ENCODE peak calls at places on chromosomes 3 and 15, in seven cellular contexts. One of them, this sample, is unnamed.

GRCh38 chr3:107927361-107928083 is 163.3 kb downstream of the CD47 start:
- DNase-seq in stomach: peak
- DNase-seq in heart left ventricle: peak
- DNase-seq in WTC11: peak
- DNase-seq in neural crest cell: peak
- DNase-seq in K562: peak
- DNase-seq in type B pancreatic cell: peak
- DNase-seq in this sample: peak

GRCh38 chr3:93855406-93855805 is 118.3 kb downstream of the PROS1 start:
- DNase-seq in stomach: no peak
- DNase-seq in heart left ventricle: no peak
- DNase-seq in WTC11: no peak
- DNase-seq in neural crest cell: no peak
- DNase-seq in K562: no peak
- DNase-seq in type B pancreatic cell: no peak
- DNase-seq in this sample: no peak

GRCh38 chr3:128107809-128108208 is 15.8 kb downstream of the RUVBL1 start:
- DNase-seq in stomach: no peak
- DNase-seq in heart left ventricle: peak
- DNase-seq in WTC11: no peak
- DNase-seq in neural crest cell: no peak
- DNase-seq in K562: no peak
- DNase-seq in type B pancreatic cell: no peak
- DNase-seq in this sample: no peak

GRCh38 chr3:87898971-87899370 is 159.8 kb downstream of the CGGBP1 start:
- DNase-seq in stomach: no peak
- DNase-seq in heart left ventricle: no peak
- DNase-seq in WTC11: no peak
- DNase-seq in neural crest cell: no peak
- DNase-seq in K562: no peak
- DNase-seq in type B pancreatic cell: no peak
- DNase-seq in this sample: no peak

GRCh38 chr15:90957791-90958190 is 3.1 kb downstream of the RCCD1 start:
- DNase-seq in stomach: no peak
- DNase-seq in heart left ventricle: no peak
- DNase-seq in WTC11: no peak
- DNase-seq in neural crest cell: no peak
- DNase-seq in K562: no peak
- DNase-seq in type B pancreatic cell: no peak
- DNase-seq in this sample: no peak

GRCh38 chr3:27487383-27487782 is 3.2 kb upstream of the SLC4A7 start:
- DNase-seq in stomach: no peak
- DNase-seq in heart left ventricle: no peak
- DNase-seq in WTC11: no peak
- DNase-seq in neural crest cell: no peak
- DNase-seq in K562: no peak
- DNase-seq in type B pancreatic cell: no peak
- DNase-seq in this sample: no peak

GRCh38 chr15:60916674-60917468 is 312.2 kb downstream of the RORA start:
- DNase-seq in stomach: peak
- DNase-seq in heart left ventricle: peak
- DNase-seq in WTC11: peak
- DNase-seq in neural crest cell: peak
- DNase-seq in K562: peak
- DNase-seq in type B pancreatic cell: peak
- DNase-seq in this sample: peak

GRCh38 chr3:26347150-26347549 is 275.4 kb upstream of the LRRC3B start:
- DNase-seq in stomach: no peak
- DNase-seq in heart left ventricle: no peak
- DNase-seq in WTC11: no peak
- DNase-seq in neural crest cell: no peak
- DNase-seq in K562: no peak
- DNase-seq in type B pancreatic cell: no peak
- DNase-seq in this sample: no peak

GRCh38 chr3:120429921-120430361 is 20.9 kb downstream of the FSTL1 start:
- DNase-seq in stomach: no peak
- DNase-seq in heart left ventricle: no peak
- DNase-seq in WTC11: no peak
- DNase-seq in neural crest cell: no peak
- DNase-seq in K562: no peak
- DNase-seq in type B pancreatic cell: no peak
- DNase-seq in this sample: peak

GRCh38 chr3:113783463-113783862 is 36.6 kb downstream of the ATP6V1A start:
- DNase-seq in stomach: no peak
- DNase-seq in heart left ventricle: no peak
- DNase-seq in WTC11: no peak
- DNase-seq in neural crest cell: no peak
- DNase-seq in K562: peak
- DNase-seq in type B pancreatic cell: no peak
- DNase-seq in this sample: peak

GRCh38 chr3:32630266-32630665 is 54.7 kb upstream of the CNOT10 start:
- DNase-seq in stomach: no peak
- DNase-seq in heart left ventricle: no peak
- DNase-seq in WTC11: no peak
- DNase-seq in neural crest cell: no peak
- DNase-seq in K562: no peak
- DNase-seq in type B pancreatic cell: no peak
- DNase-seq in this sample: no peak

GRCh38 chr3:73094951-73095350 is 33.5 kb downstream of the EBLN2 start:
- DNase-seq in stomach: no peak
- DNase-seq in heart left ventricle: no peak
- DNase-seq in WTC11: peak
- DNase-seq in neural crest cell: peak
- DNase-seq in K562: no peak
- DNase-seq in type B pancreatic cell: no peak
- DNase-seq in this sample: no peak

GRCh38 chr3:89560546-89560945 is 453.1 kb downstream of the EPHA3 start:
- DNase-seq in stomach: no peak
- DNase-seq in heart left ventricle: no peak
- DNase-seq in WTC11: no peak
- DNase-seq in neural crest cell: no peak
- DNase-seq in K562: no peak
- DNase-seq in type B pancreatic cell: no peak
- DNase-seq in this sample: no peak

GRCh38 chr3:138949445-138950005 is 2.5 kb downstream of the FOXL2NB start:
- DNase-seq in stomach: no peak
- DNase-seq in heart left ventricle: no peak
- DNase-seq in WTC11: no peak
- DNase-seq in neural crest cell: no peak
- DNase-seq in K562: no peak
- DNase-seq in type B pancreatic cell: no peak
- DNase-seq in this sample: no peak

GRCh38 chr3:99753268-99753975 is 64.2 kb upstream of the CMSS1 start:
- DNase-seq in stomach: no peak
- DNase-seq in heart left ventricle: peak
- DNase-seq in WTC11: peak
- DNase-seq in neural crest cell: peak
- DNase-seq in K562: peak
- DNase-seq in type B pancreatic cell: no peak
- DNase-seq in this sample: peak

GRCh38 chr3:85342915-85343314 is 384.1 kb downstream of the CADM2 start:
- DNase-seq in stomach: no peak
- DNase-seq in heart left ventricle: no peak
- DNase-seq in WTC11: no peak
- DNase-seq in neural crest cell: peak
- DNase-seq in K562: peak
- DNase-seq in type B pancreatic cell: no peak
- DNase-seq in this sample: no peak

GRCh38 chr3:152957488-152957887 is 122.6 kb downstream of the P2RY1 start:
- DNase-seq in stomach: no peak
- DNase-seq in heart left ventricle: no peak
- DNase-seq in WTC11: no peak
- DNase-seq in neural crest cell: no peak
- DNase-seq in K562: no peak
- DNase-seq in type B pancreatic cell: no peak
- DNase-seq in this sample: no peak

GRCh38 chr3:152960684-152961083 is 125.8 kb downstream of the P2RY1 start:
- DNase-seq in stomach: no peak
- DNase-seq in heart left ventricle: no peak
- DNase-seq in WTC11: no peak
- DNase-seq in neural crest cell: no peak
- DNase-seq in K562: no peak
- DNase-seq in type B pancreatic cell: no peak
- DNase-seq in this sample: no peak

GRCh38 chr3:152964901-152965609 is 130.1 kb downstream of the P2RY1 start:
- DNase-seq in stomach: no peak
- DNase-seq in heart left ventricle: no peak
- DNase-seq in WTC11: no peak
- DNase-seq in neural crest cell: no peak
- DNase-seq in K562: peak
- DNase-seq in type B pancreatic cell: no peak
- DNase-seq in this sample: no peak

GRCh38 chr3:152961323-152961722 is 126.4 kb downstream of the P2RY1 start:
- DNase-seq in stomach: no peak
- DNase-seq in heart left ventricle: no peak
- DNase-seq in WTC11: no peak
- DNase-seq in neural crest cell: no peak
- DNase-seq in K562: peak
- DNase-seq in type B pancreatic cell: no peak
- DNase-seq in this sample: no peak
- TF ChIP-seq CTCF in stomach: no peak
- TF ChIP-seq CTCF in heart left ventricle: no peak
- TF ChIP-seq CTCF in WTC11: peak
- TF ChIP-seq CTCF in neural crest cell: peak
- TF ChIP-seq CTCF in K562: peak
- TF ChIP-seq CTCF in type B pancreatic cell: peak
- TF ChIP-seq CTCF in this sample: peak

GRCh38 chr3:67858492-67858891 is 204.1 kb upstream of the SUCLG2 start:
- DNase-seq in stomach: no peak
- DNase-seq in heart left ventricle: no peak
- DNase-seq in WTC11: no peak
- DNase-seq in neural crest cell: no peak
- DNase-seq in K562: no peak
- DNase-seq in type B pancreatic cell: no peak
- DNase-seq in this sample: no peak

GRCh38 chr3:67864587-67865183 is 210.3 kb upstream of the SUCLG2 start:
- DNase-seq in stomach: no peak
- DNase-seq in heart left ventricle: no peak
- DNase-seq in WTC11: no peak
- DNase-seq in neural crest cell: no peak
- DNase-seq in K562: no peak
- DNase-seq in type B pancreatic cell: no peak
- DNase-seq in this sample: no peak

DNA sequence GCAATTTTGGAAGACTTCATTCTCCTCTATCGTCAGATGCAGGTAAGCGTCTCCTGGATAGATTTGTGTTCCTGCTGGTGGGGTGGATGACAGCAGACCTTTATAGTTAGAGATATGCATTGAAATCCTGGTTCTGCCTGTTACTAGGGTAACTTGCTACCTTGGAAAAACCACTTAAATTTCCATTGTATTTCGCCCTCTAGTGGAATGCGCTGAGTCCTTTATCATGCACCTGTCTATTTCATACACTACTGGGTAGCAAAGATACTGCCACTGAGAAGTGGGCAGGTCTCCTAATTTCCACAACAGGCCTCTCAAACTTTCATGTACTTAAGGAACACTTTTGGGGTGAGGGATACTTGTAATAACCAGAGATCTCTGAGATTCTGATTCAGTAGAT is 209.5 kb upstream of the SUCLG2 start:
- DNase-seq in stomach: no peak
- DNase-seq in heart left ventricle: no peak
- DNase-seq in WTC11: peak
- DNase-seq in neural crest cell: no peak
- DNase-seq in K562: peak
- DNase-seq in type B pancreatic cell: no peak
- DNase-seq in this sample: no peak
- TF ChIP-seq CTCF in stomach: no peak
- TF ChIP-seq CTCF in heart left ventricle: no peak
- TF ChIP-seq CTCF in WTC11: no peak
- TF ChIP-seq CTCF in neural crest cell: peak
- TF ChIP-seq CTCF in K562: no peak
- TF ChIP-seq CTCF in type B pancreatic cell: peak
- TF ChIP-seq CTCF in this sample: peak

GRCh38 chr15:52344592-52344991 is 49.0 kb upstream of the MYO5C start:
- DNase-seq in stomach: no peak
- DNase-seq in heart left ventricle: no peak
- DNase-seq in WTC11: no peak
- DNase-seq in neural crest cell: no peak
- DNase-seq in K562: no peak
- DNase-seq in type B pancreatic cell: no peak
- DNase-seq in this sample: no peak

GRCh38 chr15:52348056-52348745 is 52.6 kb upstream of the MYO5C start:
- DNase-seq in stomach: no peak
- DNase-seq in heart left ventricle: no peak
- DNase-seq in WTC11: no peak
- DNase-seq in neural crest cell: no peak
- DNase-seq in K562: no peak
- DNase-seq in type B pancreatic cell: no peak
- DNase-seq in this sample: no peak

GRCh38 chr15:52350423-52350822 is 54.8 kb upstream of the MYO5C start:
- DNase-seq in stomach: no peak
- DNase-seq in heart left ventricle: no peak
- DNase-seq in WTC11: no peak
- DNase-seq in neural crest cell: no peak
- DNase-seq in K562: no peak
- DNase-seq in type B pancreatic cell: no peak
- DNase-seq in this sample: no peak

GRCh38 chr15:52351206-52351907 is 55.8 kb upstream of the MYO5C start:
- DNase-seq in stomach: no peak
- DNase-seq in heart left ventricle: no peak
- DNase-seq in WTC11: no peak
- DNase-seq in neural crest cell: no peak
- DNase-seq in K562: no peak
- DNase-seq in type B pancreatic cell: no peak
- DNase-seq in this sample: no peak

DNA sequence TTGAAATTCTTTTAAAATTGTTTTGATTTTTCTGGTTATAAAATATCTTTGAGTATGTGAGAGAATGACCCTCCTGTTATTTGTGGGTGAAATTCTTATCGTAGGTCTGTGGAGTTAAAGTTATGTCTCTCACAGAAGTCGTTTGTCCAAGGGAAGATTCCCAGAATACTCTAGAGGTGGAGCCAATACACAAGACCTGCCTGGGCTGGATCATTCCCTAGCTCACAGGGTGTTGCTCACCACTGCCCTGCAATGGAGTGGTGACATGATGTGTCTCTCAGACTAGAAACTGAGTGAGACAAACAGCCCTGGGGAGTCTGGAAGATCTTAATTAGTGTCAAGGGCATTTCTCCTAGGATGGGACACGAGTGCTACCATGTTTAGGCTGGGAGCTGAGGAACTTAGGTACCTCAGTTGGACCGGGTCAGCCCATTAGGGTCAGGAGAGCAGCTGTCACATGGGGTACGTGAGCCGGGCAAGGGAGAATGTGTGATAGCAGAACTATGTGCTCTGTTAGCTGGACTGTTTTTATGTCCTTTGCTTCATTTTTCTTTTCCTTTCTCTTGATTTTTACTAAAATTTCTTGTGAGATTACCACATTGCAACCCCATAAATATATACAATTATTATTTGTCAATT is 53.6 kb upstream of the MYO5C start:
- DNase-seq in stomach: no peak
- DNase-seq in heart left ventricle: no peak
- DNase-seq in WTC11: no peak
- DNase-seq in neural crest cell: no peak
- DNase-seq in K562: no peak
- DNase-seq in type B pancreatic cell: no peak
- DNase-seq in this sample: peak
- TF ChIP-seq CTCF in stomach: no peak
- TF ChIP-seq CTCF in heart left ventricle: no peak
- TF ChIP-seq CTCF in WTC11: no peak
- TF ChIP-seq CTCF in neural crest cell: no peak
- TF ChIP-seq CTCF in K562: no peak
- TF ChIP-seq CTCF in type B pancreatic cell: no peak
- TF ChIP-seq CTCF in this sample: no peak

GRCh38 chr3:39153977-39154299 is 547 bp upstream of the CSRNP1 start:
- DNase-seq in stomach: no peak
- DNase-seq in heart left ventricle: no peak
- DNase-seq in WTC11: no peak
- DNase-seq in neural crest cell: no peak
- DNase-seq in K562: no peak
- DNase-seq in type B pancreatic cell: no peak
- DNase-seq in this sample: no peak
- TF ChIP-seq CTCF in stomach: no peak
- TF ChIP-seq CTCF in heart left ventricle: no peak
- TF ChIP-seq CTCF in WTC11: no peak
- TF ChIP-seq CTCF in neural crest cell: peak
- TF ChIP-seq CTCF in K562: no peak
- TF ChIP-seq CTCF in type B pancreatic cell: no peak
- TF ChIP-seq CTCF in this sample: no peak